ENCODE peak calls at places on chromosomes 6 and 20, in five cellular contexts. A, Q, V, D and N are unnamed samples.

GRCh38 chr6:117536317-117536716 is 53.8 kb downstream of the DCBLD1 start:
- DNase-seq in A (no peak), Q (no peak), V (no peak), D (no peak), N (peak; percentile 54)

GRCh38 chr20:23436681-23437080 is 2.8 kb upstream of the CSTL1 start:
- DNase-seq in A (no peak), Q (no peak), V (no peak), D (no peak), N (no peak)

GRCh38 chr20:17735206-17735804 is 35.5 kb downstream of the BANF2 start:
- DNase-seq in A (peak; percentile 85), Q (no peak), V (no peak), D (no peak), N (peak; percentile 73)

GRCh38 chr20:58420798-58421496 is 31.9 kb downstream of the VAPB start:
- DNase-seq in A (peak; percentile 91), Q (peak; percentile 3), V (no peak), D (no peak), N (peak; percentile 75)

GRCh38 chr6:50527985-50528384 is 185.3 kb upstream of the TFAP2D start:
- DNase-seq in A (no peak), Q (no peak), V (no peak), D (no peak), N (no peak)

GRCh38 chr20:13790708-13791107 is 5.9 kb downstream of the NDUFAF5 start:
- DNase-seq in A (no peak), Q (no peak), V (no peak), D (no peak), N (no peak)

GRCh38 chr6:52389626-52390360 is 27.8 kb downstream of the PAQR8 start:
- DNase-seq in A (peak; percentile 91), Q (peak; percentile 48), V (peak; percentile 24), D (no peak), N (peak; percentile 72)

GRCh38 chr6:2037230-2037926 is 208.0 kb downstream of the GMDS start:
- DNase-seq in A (peak; percentile 15), Q (no peak), V (no peak), D (peak; percentile 59), N (no peak)

GRCh38 chr6:47376930-47377329 is 67.2 kb upstream of the TNFRSF21 start:
- DNase-seq in A (no peak), Q (no peak), V (no peak), D (no peak), N (no peak)

GRCh38 chr6:75930954-75931689 is 141.3 kb downstream of the IMPG1 start:
- DNase-seq in A (no peak), Q (no peak), V (no peak), D (no peak), N (no peak)

GRCh38 chr6:132133734-132134490 is 182.7 kb upstream of the CCN2 start:
- DNase-seq in A (no peak), Q (no peak), V (peak; percentile 53), D (peak; percentile 9), N (no peak)

GRCh38 chr6:127641905-127642304 is 64.9 kb downstream of the C6orf58 start:
- DNase-seq in A (peak; percentile 64), Q (peak; percentile 24), V (peak; percentile 30), D (peak; percentile 81), N (peak; percentile 45)

GRCh38 chr20:21503345-21503744 is 10.5 kb downstream of the NKX2-2 start:
- DNase-seq in A (peak; percentile 11), Q (no peak), V (peak; percentile 8), D (no peak), N (no peak)

GRCh38 chr6:97630592-97630991 is 347.6 kb upstream of the MMS22L start:
- DNase-seq in A (peak; percentile 6), Q (no peak), V (no peak), D (no peak), N (no peak)

GRCh38 chr20:19974621-19975435 is 42.3 kb upstream of the NAA20 start:
- DNase-seq in A (peak; percentile 87), Q (no peak), V (no peak), D (no peak), N (peak; percentile 96)

GRCh38 chr20:15245896-15246295 is 908.5 kb upstream of the FLRT3 start:
- DNase-seq in A (no peak), Q (no peak), V (no peak), D (no peak), N (no peak)

GRCh38 chr6:7087066-7087465 is 20.7 kb upstream of the RREB1 start:
- DNase-seq in A (no peak), Q (no peak), V (no peak), D (peak; percentile 65), N (peak; percentile 33)

GRCh38 chr6:114439414-114439813 is 96.6 kb upstream of the HS3ST5 start:
- DNase-seq in A (no peak), Q (no peak), V (no peak), D (no peak), N (no peak)

GRCh38 chr20:52192296-52193007 is 873 bp upstream of the ZFP64 start:
- DNase-seq in A (peak; percentile 64), Q (peak; percentile 38), V (peak; percentile 59), D (no peak), N (peak; percentile 44)

GRCh38 chr20:460707-461106 is 1.6 kb downstream of the TBC1D20 start:
- DNase-seq in A (no peak), Q (no peak), V (no peak), D (no peak), N (peak; percentile 28)

GRCh38 chr6:146850238-146850896 is 251.6 kb downstream of the ADGB start:
- DNase-seq in A (peak; percentile 45), Q (no peak), V (no peak), D (no peak), N (peak; percentile 84)

GRCh38 chr20:8837396-8837795 is 231.5 kb upstream of the PLCB4 start:
- DNase-seq in A (peak; percentile 35), Q (no peak), V (no peak), D (no peak), N (peak; percentile 91)

GRCh38 chr6:89048286-89048923 is 32.1 kb upstream of the PNRC1 start:
- DNase-seq in A (no peak), Q (no peak), V (no peak), D (peak; percentile 35), N (peak; percentile 20)

GRCh38 chr6:44933113-44933512 is 395.0 kb upstream of the RUNX2 start:
- DNase-seq in A (no peak), Q (no peak), V (no peak), D (no peak), N (no peak)
- H2AFZ ChIP-seq in A (peak overlapping the region; percentile 72), Q (no peak overlapping the region), V (no peak overlapping the region), D (no peak overlapping the region), N (no peak overlapping the region)

GRCh38 chr6:134519456-134519855 is 201.5 kb upstream of the SGK1 start:
- DNase-seq in A (no peak), Q (no peak), V (peak; percentile 11), D (no peak), N (peak; percentile 73)
- H2AFZ ChIP-seq in A (no peak overlapping the region), Q (no peak overlapping the region), V (peak overlapping the region; percentile 51), D (no peak overlapping the region), N (no peak overlapping the region)

DNA sequence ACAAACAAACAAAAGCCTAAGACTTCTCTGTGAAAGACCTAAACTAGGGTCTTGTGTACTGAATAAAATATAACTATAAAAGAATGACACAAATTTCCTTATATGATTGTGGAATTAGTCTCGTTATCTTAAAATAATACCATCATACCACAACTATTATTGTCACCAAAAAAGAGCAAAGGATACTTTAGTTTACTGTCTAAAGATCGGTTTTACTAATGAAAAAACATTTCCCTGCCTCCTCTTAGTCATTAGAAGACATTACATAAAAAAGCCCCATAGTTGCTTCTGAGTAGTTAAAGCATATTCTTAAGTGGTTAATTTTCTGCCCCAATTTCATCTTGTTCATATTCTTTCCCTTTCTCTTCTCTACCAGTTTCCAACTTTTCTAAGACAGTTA is 33.1 kb downstream of the PRL start:
- DNase-seq in A (no peak), Q (no peak), V (no peak), D (no peak), N (no peak)
- H2AFZ ChIP-seq in A (no peak overlapping the region), Q (no peak overlapping the region), V (no peak overlapping the region), D (no peak overlapping the region), N (no peak overlapping the region)

DNA sequence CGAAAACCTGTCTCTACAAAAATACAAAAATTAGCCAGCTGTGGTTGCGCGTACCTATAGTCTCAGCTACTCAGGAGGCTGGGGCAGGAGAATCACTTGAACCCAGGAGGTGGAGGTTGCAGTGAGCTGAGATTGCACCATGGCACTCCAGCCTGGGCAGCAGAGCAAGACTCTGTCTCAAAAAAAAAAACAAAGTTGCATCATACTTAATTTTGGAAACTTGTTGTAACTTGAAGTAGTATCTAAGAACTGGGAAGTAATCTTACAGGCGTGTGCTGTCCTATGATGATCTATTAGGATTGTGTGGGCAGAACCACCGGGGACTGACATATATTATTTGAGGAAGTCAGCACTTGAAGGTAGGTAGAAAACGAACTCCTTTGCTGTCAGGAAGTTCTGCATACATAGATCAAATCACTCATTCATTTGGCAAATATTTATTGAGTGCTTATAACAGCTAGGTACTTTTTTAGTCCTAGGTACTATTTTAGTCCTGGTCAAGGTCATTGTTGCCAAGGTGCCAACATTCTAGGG is 188.5 kb downstream of the ZNF217 start:
- DNase-seq in A (no peak), Q (no peak), V (no peak), D (no peak), N (no peak)
- H2AFZ ChIP-seq in A (no peak overlapping the region), Q (no peak overlapping the region), V (no peak overlapping the region), D (no peak overlapping the region), N (no peak overlapping the region)